ENCODE peak calls at places on chromosomes 4 and X, in six cellular contexts. One of them, this sample, is unnamed. For H3K4me1, the result is how much of the 10 kb centered on the place peaks cover.

GRCh38 chr4:166675411-166675810 is 558.9 kb downstream of the SPOCK3 start:
- DNase-seq in endothelial cell of umbilical vein: no peak
- DNase-seq in OCI-LY7: no peak
- DNase-seq in cardiac muscle cell: peak
- DNase-seq in psoas muscle: no peak
- DNase-seq in mucosa of descending colon: peak
- DNase-seq in this sample: no peak

GRCh38 chrX:136457303-136457917 is 30.3 kb upstream of the BRS3 start:
- DNase-seq in endothelial cell of umbilical vein: no peak
- DNase-seq in OCI-LY7: no peak
- DNase-seq in cardiac muscle cell: no peak
- DNase-seq in psoas muscle: no peak
- DNase-seq in mucosa of descending colon: no peak
- DNase-seq in this sample: no peak

GRCh38 chrX:11461181-11462001 is 168.2 kb downstream of the AMELX start:
- DNase-seq in endothelial cell of umbilical vein: peak
- DNase-seq in OCI-LY7: no peak
- DNase-seq in cardiac muscle cell: peak
- DNase-seq in psoas muscle: no peak
- DNase-seq in mucosa of descending colon: no peak
- DNase-seq in this sample: no peak

GRCh38 chrX:141220342-141221008 is 21.8 kb downstream of the SPANXC start:
- DNase-seq in endothelial cell of umbilical vein: peak
- DNase-seq in OCI-LY7: no peak
- DNase-seq in cardiac muscle cell: peak
- DNase-seq in psoas muscle: no peak
- DNase-seq in mucosa of descending colon: no peak
- DNase-seq in this sample: no peak

GRCh38 chr4:116839826-116840225 is 245.6 kb downstream of the TRAM1L1 start:
- DNase-seq in endothelial cell of umbilical vein: no peak
- DNase-seq in OCI-LY7: no peak
- DNase-seq in cardiac muscle cell: peak
- DNase-seq in psoas muscle: no peak
- DNase-seq in mucosa of descending colon: no peak
- DNase-seq in this sample: no peak

GRCh38 chr4:182276214-182277109 is 33.3 kb downstream of the TENM3 start:
- DNase-seq in endothelial cell of umbilical vein: no peak
- DNase-seq in OCI-LY7: no peak
- DNase-seq in cardiac muscle cell: no peak
- DNase-seq in psoas muscle: no peak
- DNase-seq in mucosa of descending colon: no peak
- DNase-seq in this sample: no peak

GRCh38 chr4:178556796-178557195 is 1114.6 kb upstream of the AGA start:
- DNase-seq in endothelial cell of umbilical vein: no peak
- DNase-seq in OCI-LY7: no peak
- DNase-seq in cardiac muscle cell: no peak
- DNase-seq in psoas muscle: no peak
- DNase-seq in mucosa of descending colon: no peak
- DNase-seq in this sample: no peak

GRCh38 chr4:168586926-168587325 is 90.1 kb downstream of the PALLD start:
- DNase-seq in endothelial cell of umbilical vein: no peak
- DNase-seq in OCI-LY7: no peak
- DNase-seq in cardiac muscle cell: no peak
- DNase-seq in psoas muscle: no peak
- DNase-seq in mucosa of descending colon: no peak
- DNase-seq in this sample: no peak

GRCh38 chrX:45760187-45760742 is 559.6 kb upstream of the DIPK2B start:
- DNase-seq in endothelial cell of umbilical vein: no peak
- DNase-seq in OCI-LY7: no peak
- DNase-seq in cardiac muscle cell: no peak
- DNase-seq in psoas muscle: no peak
- DNase-seq in mucosa of descending colon: no peak
- DNase-seq in this sample: no peak

GRCh38 chr4:19034089-19034488 is 1012.5 kb upstream of the LCORL start:
- DNase-seq in endothelial cell of umbilical vein: no peak
- DNase-seq in OCI-LY7: no peak
- DNase-seq in cardiac muscle cell: no peak
- DNase-seq in psoas muscle: no peak
- DNase-seq in mucosa of descending colon: no peak
- DNase-seq in this sample: no peak

GRCh38 chrX:39165185-39165584 is 363.9 kb downstream of the MID1IP1 start:
- DNase-seq in endothelial cell of umbilical vein: no peak
- DNase-seq in OCI-LY7: no peak
- DNase-seq in cardiac muscle cell: no peak
- DNase-seq in psoas muscle: no peak
- DNase-seq in mucosa of descending colon: no peak
- DNase-seq in this sample: no peak

GRCh38 chr4:184591070-184591677 is 58.1 kb downstream of the CASP3 start:
- DNase-seq in endothelial cell of umbilical vein: no peak
- DNase-seq in OCI-LY7: no peak
- DNase-seq in cardiac muscle cell: no peak
- DNase-seq in psoas muscle: no peak
- DNase-seq in mucosa of descending colon: no peak
- DNase-seq in this sample: no peak

GRCh38 chr4:73871911-73872310 is 2.7 kb downstream of the CXCL1 start:
- DNase-seq in endothelial cell of umbilical vein: peak
- DNase-seq in OCI-LY7: no peak
- DNase-seq in cardiac muscle cell: peak
- DNase-seq in psoas muscle: no peak
- DNase-seq in mucosa of descending colon: no peak
- DNase-seq in this sample: no peak
- H3K4me1 ChIP-seq in endothelial cell of umbilical vein: under half
- H3K4me1 ChIP-seq in OCI-LY7: under half
- H3K4me1 ChIP-seq in cardiac muscle cell: under half
- H3K4me1 ChIP-seq in psoas muscle: under half
- H3K4me1 ChIP-seq in mucosa of descending colon: under half
- H3K4me1 ChIP-seq in this sample: under half

DNA sequence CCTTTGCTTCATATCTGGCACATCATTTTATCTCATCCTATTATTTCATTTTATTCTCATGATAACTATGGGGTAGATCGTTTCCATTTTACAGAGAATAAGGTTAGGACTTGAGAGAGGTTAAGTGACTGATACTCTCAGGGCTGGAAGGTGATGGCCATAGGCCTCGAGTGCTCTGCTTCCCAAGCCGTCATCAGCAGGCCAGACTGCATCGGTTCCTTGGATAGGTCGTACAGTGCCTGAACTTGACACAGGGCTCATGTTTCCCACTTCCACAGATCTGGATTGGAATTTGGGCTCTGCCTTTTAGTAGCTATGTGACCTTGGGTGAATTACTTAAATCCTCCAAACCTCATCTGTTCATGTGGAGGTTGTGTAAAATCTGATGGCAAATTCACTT is 81.4 kb downstream of the TMEM131L start:
- DNase-seq in endothelial cell of umbilical vein: no peak
- DNase-seq in OCI-LY7: no peak
- DNase-seq in cardiac muscle cell: no peak
- DNase-seq in psoas muscle: no peak
- DNase-seq in mucosa of descending colon: no peak
- DNase-seq in this sample: no peak
- H3K4me1 ChIP-seq in endothelial cell of umbilical vein: under half
- H3K4me1 ChIP-seq in OCI-LY7: under half
- H3K4me1 ChIP-seq in cardiac muscle cell: under half
- H3K4me1 ChIP-seq in psoas muscle: under half
- H3K4me1 ChIP-seq in mucosa of descending colon: under half
- H3K4me1 ChIP-seq in this sample: under half

DNA sequence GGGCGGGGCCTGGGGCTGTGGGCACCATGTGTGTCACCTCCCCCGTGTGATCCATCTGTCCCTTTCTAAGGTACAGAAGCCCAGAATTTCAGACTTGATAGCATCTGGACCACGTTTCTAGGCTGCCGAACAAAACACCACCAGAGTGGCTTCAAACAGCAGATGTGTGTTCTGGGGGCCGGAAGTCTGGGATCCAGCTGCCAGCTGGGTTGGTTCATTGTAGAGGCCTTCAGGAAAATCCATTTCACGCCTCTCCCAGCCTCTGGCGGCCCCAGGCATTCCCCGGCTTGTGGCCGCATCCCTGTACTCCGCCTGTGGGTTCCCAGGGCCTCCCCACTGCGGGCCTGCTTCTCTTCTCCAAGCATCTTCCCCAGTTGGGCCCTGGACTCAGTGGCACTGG is 39.6 kb upstream of the GPR78 start:
- DNase-seq in endothelial cell of umbilical vein: no peak
- DNase-seq in OCI-LY7: no peak
- DNase-seq in cardiac muscle cell: no peak
- DNase-seq in psoas muscle: no peak
- DNase-seq in mucosa of descending colon: no peak
- DNase-seq in this sample: peak
- H3K4me1 ChIP-seq in endothelial cell of umbilical vein: under half
- H3K4me1 ChIP-seq in OCI-LY7: under half
- H3K4me1 ChIP-seq in cardiac muscle cell: under half
- H3K4me1 ChIP-seq in psoas muscle: under half
- H3K4me1 ChIP-seq in mucosa of descending colon: under half
- H3K4me1 ChIP-seq in this sample: under half

GRCh38 chr4:98518555-98519267 is 139.7 kb downstream of the TSPAN5 start:
- DNase-seq in endothelial cell of umbilical vein: no peak
- DNase-seq in OCI-LY7: peak
- DNase-seq in cardiac muscle cell: peak
- DNase-seq in psoas muscle: no peak
- DNase-seq in mucosa of descending colon: no peak
- DNase-seq in this sample: no peak

GRCh38 chr4:98517444-98518021 is 140.9 kb downstream of the TSPAN5 start:
- DNase-seq in endothelial cell of umbilical vein: no peak
- DNase-seq in OCI-LY7: no peak
- DNase-seq in cardiac muscle cell: peak
- DNase-seq in psoas muscle: no peak
- DNase-seq in mucosa of descending colon: no peak
- DNase-seq in this sample: no peak

GRCh38 chr4:98514930-98515809 is 143.2 kb downstream of the TSPAN5 start:
- DNase-seq in endothelial cell of umbilical vein: no peak
- DNase-seq in OCI-LY7: no peak
- DNase-seq in cardiac muscle cell: no peak
- DNase-seq in psoas muscle: no peak
- DNase-seq in mucosa of descending colon: peak
- DNase-seq in this sample: no peak

GRCh38 chr4:98516441-98517323 is 141.7 kb downstream of the TSPAN5 start:
- DNase-seq in endothelial cell of umbilical vein: no peak
- DNase-seq in OCI-LY7: no peak
- DNase-seq in cardiac muscle cell: peak
- DNase-seq in psoas muscle: no peak
- DNase-seq in mucosa of descending colon: no peak
- DNase-seq in this sample: no peak

GRCh38 chr4:98516042-98516440 is 142.4 kb downstream of the TSPAN5 start:
- DNase-seq in endothelial cell of umbilical vein: peak
- DNase-seq in OCI-LY7: no peak
- DNase-seq in cardiac muscle cell: peak
- DNase-seq in psoas muscle: no peak
- DNase-seq in mucosa of descending colon: no peak
- DNase-seq in this sample: no peak
- H3K4me1 ChIP-seq in endothelial cell of umbilical vein: under half
- H3K4me1 ChIP-seq in OCI-LY7: under half
- H3K4me1 ChIP-seq in cardiac muscle cell: half or more
- H3K4me1 ChIP-seq in psoas muscle: under half
- H3K4me1 ChIP-seq in mucosa of descending colon: under half
- H3K4me1 ChIP-seq in this sample: under half

GRCh38 chr4:48360285-48360965 is 19.1 kb downstream of the SLAIN2 start:
- DNase-seq in endothelial cell of umbilical vein: no peak
- DNase-seq in OCI-LY7: no peak
- DNase-seq in cardiac muscle cell: peak
- DNase-seq in psoas muscle: no peak
- DNase-seq in mucosa of descending colon: no peak
- DNase-seq in this sample: no peak
- H3K4me1 ChIP-seq in endothelial cell of umbilical vein: under half
- H3K4me1 ChIP-seq in OCI-LY7: under half
- H3K4me1 ChIP-seq in cardiac muscle cell: under half
- H3K4me1 ChIP-seq in psoas muscle: under half
- H3K4me1 ChIP-seq in mucosa of descending colon: under half
- H3K4me1 ChIP-seq in this sample: under half

DNA sequence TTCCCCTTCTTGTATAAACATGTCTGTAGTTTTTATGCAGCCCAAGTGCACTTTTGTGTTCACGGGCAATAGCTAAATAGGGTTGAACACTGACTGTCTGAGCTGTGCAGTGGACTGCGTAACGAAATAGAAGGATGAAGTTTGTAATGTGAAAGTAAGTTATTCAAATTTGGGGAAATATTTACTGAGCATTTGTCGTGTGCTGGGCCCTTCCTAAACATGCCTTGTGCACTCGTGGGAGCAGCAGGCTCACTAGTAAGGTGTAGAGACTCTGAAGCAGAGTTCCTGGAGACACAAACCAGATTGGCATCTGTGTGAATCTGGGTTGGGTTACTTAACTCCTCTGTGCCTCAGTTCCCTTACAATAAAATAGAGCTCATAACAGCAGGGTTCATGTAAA is 51.7 kb upstream of the C1QTNF7 start:
- DNase-seq in endothelial cell of umbilical vein: no peak
- DNase-seq in OCI-LY7: no peak
- DNase-seq in cardiac muscle cell: no peak
- DNase-seq in psoas muscle: no peak
- DNase-seq in mucosa of descending colon: no peak
- DNase-seq in this sample: no peak
- H3K4me1 ChIP-seq in endothelial cell of umbilical vein: under half
- H3K4me1 ChIP-seq in OCI-LY7: under half
- H3K4me1 ChIP-seq in cardiac muscle cell: under half
- H3K4me1 ChIP-seq in psoas muscle: under half
- H3K4me1 ChIP-seq in mucosa of descending colon: under half
- H3K4me1 ChIP-seq in this sample: under half

GRCh38 chr4:89276296-89276695 is 31.3 kb downstream of the GPRIN3 start:
- DNase-seq in endothelial cell of umbilical vein: no peak
- DNase-seq in OCI-LY7: no peak
- DNase-seq in cardiac muscle cell: no peak
- DNase-seq in psoas muscle: no peak
- DNase-seq in mucosa of descending colon: no peak
- DNase-seq in this sample: no peak
- H3K4me1 ChIP-seq in endothelial cell of umbilical vein: under half
- H3K4me1 ChIP-seq in OCI-LY7: under half
- H3K4me1 ChIP-seq in cardiac muscle cell: under half
- H3K4me1 ChIP-seq in psoas muscle: under half
- H3K4me1 ChIP-seq in mucosa of descending colon: under half
- H3K4me1 ChIP-seq in this sample: under half

This sample was measured in pancreas.